ENCODE peak calls at places on chromosomes 2 and 18, in seven cellular contexts. V, X, C, S, K, L and E are unnamed samples.
A peak's percentile ranks its signal among the peaks of the same experiment; 100 is the strongest.

GRCh38 chr18:79911009-79911870 is 40.2 kb downstream of the SLC66A2 start:
- DNase-seq in V (no peak), X (peak; percentile 1), C (no peak), S (no peak), K (no peak), L (no peak), E (no peak)

GRCh38 chr2:156585457-156585856 is 149.3 kb downstream of the GPD2 start:
- DNase-seq in S (no peak), X (no peak), K (no peak), L (no peak), C (no peak), V (no peak), E (no peak)

GRCh38 chr18:62556397-62556796 is 33.6 kb downstream of the ZCCHC2 start:
- DNase-seq in V (no peak), L (no peak), S (no peak), X (no peak), K (no peak), C (no peak), E (no peak)

GRCh38 chr2:42456126-42456839 is 37.5 kb downstream of the KCNG3 start:
- DNase-seq in X (no peak), S (no peak), K (no peak), L (no peak), V (no peak), C (no peak), E (no peak)

GRCh38 chr18:22558945-22559385 is 141.2 kb upstream of the CTAGE1 start:
- DNase-seq in K (peak; percentile 91), V (peak; percentile 83), X (peak; percentile 79), L (peak; percentile 81), C (peak; percentile 67), S (peak; percentile 86), E (peak; percentile 93)

GRCh38 chr18:8705941-8706544 is 687 bp downstream of the MTCL1 start:
- DNase-seq in L (peak; percentile 10), V (no peak), S (peak; percentile 24), K (peak; percentile 20), C (no peak), X (no peak), E (no peak)

GRCh38 chr18:26453370-26454030 is 94.9 kb downstream of the KCTD1 start:
- DNase-seq in V (no peak), C (no peak), K (no peak), L (no peak), X (no peak), S (no peak), E (no peak)

GRCh38 chr18:58670561-58671121 is 624 bp upstream of the MALT1 start:
- DNase-seq in V (peak; percentile 69), L (peak; percentile 20), K (no peak), X (no peak), C (peak; percentile 40), S (no peak), E (no peak)

DNA sequence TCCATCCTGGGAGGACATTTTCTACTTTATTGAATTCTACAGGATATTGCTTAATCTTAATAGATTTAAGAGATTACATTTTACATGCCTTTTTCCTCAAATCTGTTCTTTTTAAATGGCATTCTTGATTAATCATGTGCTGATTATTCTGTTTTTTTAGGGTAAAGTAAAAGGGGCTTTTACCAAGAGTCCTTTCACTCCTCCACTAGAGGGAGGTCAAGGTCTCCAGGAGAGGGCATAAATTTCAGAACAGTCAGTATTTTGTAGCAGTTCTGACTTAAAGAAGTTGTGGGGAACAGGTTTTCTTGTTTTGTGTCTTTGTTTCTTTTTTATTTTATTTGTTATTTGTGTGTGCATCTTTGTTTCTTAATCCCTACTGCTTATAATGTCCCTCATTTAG is 25.4 kb downstream of the WDR75 start:
- DNase-seq in L (peak; percentile 51), C (no peak), V (peak; percentile 7), X (no peak), S (peak; percentile 73), K (peak; percentile 60), E (no peak)
- H3K27ac ChIP-seq in L (no peak overlapping the region), C (no peak overlapping the region), V (no peak overlapping the region), X (no peak overlapping the region), S (no peak overlapping the region), K (no peak overlapping the region), E (no peak overlapping the region)

GRCh38 chr18:54357660-54358494 is at the start of the genes C18orf54 and STARD6:
- DNase-seq in X (peak; percentile 80), V (peak; percentile 84), K (peak; percentile 92), L (peak; percentile 90), C (peak; percentile 90), S (peak; percentile 95), E (peak; percentile 78)

GRCh38 chr18:54358495-54358793 is 738 bp downstream of the C18orf54 start:
- DNase-seq in K (peak; percentile 59), C (no peak), L (peak; percentile 23), V (peak; percentile 20), X (no peak), S (no peak), E (peak; percentile 19)

GRCh38 chr18:54359233-54359632 is 1.5 kb downstream of the C18orf54 start:
- DNase-seq in S (peak; percentile 31), C (no peak), K (peak; percentile 46), X (no peak), L (no peak), V (peak; percentile 26), E (no peak)

GRCh38 chr18:54360406-54360805 is 2.7 kb downstream of the C18orf54 start:
- DNase-seq in L (no peak), V (peak; percentile 25), S (peak; percentile 34), X (no peak), C (no peak), K (no peak), E (peak; percentile 9)

GRCh38 chr18:54357082-54357659 is 487 bp downstream of the STARD6 start:
- DNase-seq in C (peak; percentile 18), V (no peak), L (no peak), K (peak; percentile 6), X (no peak), S (no peak), E (no peak)
- H3K4me3 ChIP-seq in C (peak overlapping the region; percentile 60), V (peak overlapping the region; percentile 91), L (peak overlapping the region; percentile 96), K (peak overlapping the region; percentile 79), X (peak overlapping the region; percentile 84), S (peak overlapping the region; percentile 81), E (peak overlapping the region; percentile 87)

GRCh38 chr18:12422936-12423335 is 15.2 kb downstream of the PRELID3A start:
- DNase-seq in V (no peak), C (no peak), S (no peak), K (no peak), X (no peak), L (peak; percentile 23), E (no peak)
- TF ChIP-seq CTCF in V (no peak), C (no peak), S (no peak), K (peak; percentile 16), X (no peak), L (peak; percentile 64), E (peak; percentile 22)

GRCh38 chr18:48828201-48828580 is 122.6 kb downstream of the SMAD7 start:
- DNase-seq in S (no peak), C (no peak), K (no peak), L (no peak), X (no peak), V (no peak), E (no peak)

GRCh38 chr18:48826271-48826670 is 124.5 kb downstream of the SMAD7 start:
- DNase-seq in S (no peak), V (no peak), C (peak; percentile 15), L (no peak), K (no peak), X (no peak), E (no peak)

GRCh38 chr18:48826806-48827205 is 124.0 kb downstream of the SMAD7 start:
- DNase-seq in L (no peak), K (no peak), V (no peak), X (no peak), S (no peak), C (peak; percentile 9), E (no peak)

GRCh38 chr18:48828713-48829442 is 121.9 kb downstream of the SMAD7 start:
- DNase-seq in X (no peak), K (no peak), S (no peak), V (no peak), C (no peak), L (no peak), E (no peak)

DNA sequence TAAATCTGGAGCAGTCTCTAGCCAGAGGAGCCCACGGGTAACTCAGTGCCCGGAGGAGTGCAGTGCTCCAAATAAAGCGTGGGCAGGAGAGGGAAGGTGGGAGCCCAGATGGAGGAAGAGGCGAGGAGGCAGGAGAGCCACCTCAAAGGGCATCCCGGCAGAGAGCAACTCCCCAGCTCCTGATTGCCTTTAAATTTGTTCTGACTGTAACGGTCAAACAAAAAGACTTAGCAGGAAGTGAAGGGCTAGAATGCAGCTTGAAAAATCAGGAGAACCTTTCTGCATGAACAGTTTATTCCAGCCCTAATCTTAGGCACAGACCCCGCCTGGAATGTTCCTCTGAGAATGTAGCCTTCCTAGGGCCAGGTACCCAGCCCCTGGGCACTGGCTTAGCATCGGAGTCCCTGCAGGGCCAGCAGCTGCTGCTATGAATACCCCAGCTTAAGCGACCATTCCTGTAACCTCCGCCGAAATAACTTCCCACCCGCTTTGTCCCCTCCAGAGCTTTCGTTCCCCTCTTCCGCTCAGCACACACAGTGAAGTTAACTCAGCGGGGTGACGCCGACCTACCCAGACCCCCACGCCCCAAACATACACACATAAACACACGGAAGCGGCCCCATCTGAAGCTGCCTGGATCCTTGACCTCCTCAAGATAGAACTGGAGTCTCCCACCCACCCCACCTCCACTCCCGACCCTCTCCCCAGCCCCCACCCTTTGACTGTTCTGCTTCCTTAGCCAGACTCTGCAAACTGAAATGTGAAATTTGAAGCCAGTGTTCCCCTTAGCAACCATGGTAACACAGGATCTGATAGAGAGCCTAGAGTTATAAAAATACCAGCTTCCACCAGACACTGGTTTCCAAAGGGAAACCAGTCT is 123.2 kb downstream of the SMAD7 start:
- DNase-seq in V (peak; percentile 76), L (no peak), C (no peak), K (peak; percentile 70), S (peak; percentile 70), X (no peak), E (peak; percentile 71)
- H3K27ac ChIP-seq in V (peak overlapping the region; percentile 39), L (no peak overlapping the region), C (no peak overlapping the region), K (no peak overlapping the region), S (peak overlapping the region; percentile 96), X (no peak overlapping the region), E (peak overlapping the region; percentile 82)

DNA sequence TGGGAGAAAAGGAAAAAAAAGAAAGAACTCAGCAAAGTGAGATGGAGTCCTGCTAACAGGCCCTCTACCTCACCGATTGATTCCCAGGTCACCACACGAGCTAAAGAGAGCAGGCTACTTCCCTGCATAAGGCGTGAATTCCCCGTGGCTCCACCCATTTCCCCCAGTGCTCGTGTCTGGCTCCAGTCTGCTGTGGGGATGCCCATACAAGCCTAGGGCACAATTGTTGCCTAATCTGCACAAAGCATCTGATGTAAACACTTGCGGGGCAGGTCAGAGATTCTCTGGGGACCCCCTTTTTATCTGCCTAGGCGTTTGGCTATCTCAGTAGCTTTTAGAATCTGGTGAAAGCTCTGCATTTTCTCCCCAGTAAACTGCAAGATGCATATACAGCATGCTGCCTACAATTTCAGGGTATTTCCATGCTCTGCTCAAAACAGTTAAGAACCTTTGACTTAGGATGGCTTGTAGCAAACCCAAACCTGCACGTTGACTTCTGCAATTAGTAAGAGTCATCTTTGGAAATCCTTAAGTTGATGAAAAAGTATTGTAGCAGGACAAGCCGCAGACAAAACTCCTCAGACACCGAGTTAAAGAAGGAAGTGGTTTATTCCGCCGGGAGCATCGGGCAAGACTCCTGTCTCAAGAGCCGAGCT is 34.8 kb downstream of the MYO3B start:
- DNase-seq in C (no peak), V (no peak), S (peak; percentile 25), K (no peak), L (no peak), X (no peak), E (no peak)
- H3K4me3 ChIP-seq in C (no peak overlapping the region), V (no peak overlapping the region), S (no peak overlapping the region), K (no peak overlapping the region), L (no peak overlapping the region), X (no peak overlapping the region), E (no peak overlapping the region)